ENCODE peak calls at places on chromosomes 1 and 21, in nine cellular contexts. One of them, this sample, is unnamed.

GRCh38 chr1:163168053-163168452 is 34.7 kb downstream of the RGS5 start:
- DNase-seq in sigmoid colon: no peak
- DNase-seq in stomach: no peak
- DNase-seq in transverse colon: no peak
- DNase-seq in suprapubic skin: no peak
- DNase-seq in H1: no peak
- DNase-seq in SK-N-SH: no peak
- DNase-seq in K562: no peak
- DNase-seq in esophagus muscularis mucosa: no peak
- DNase-seq in this sample: no peak

GRCh38 chr1:193143285-193143684 is 21.5 kb downstream of the CDC73 start:
- DNase-seq in sigmoid colon: no peak
- DNase-seq in stomach: no peak
- DNase-seq in transverse colon: no peak
- DNase-seq in suprapubic skin: no peak
- DNase-seq in H1: no peak
- DNase-seq in SK-N-SH: no peak
- DNase-seq in K562: no peak
- DNase-seq in esophagus muscularis mucosa: no peak
- DNase-seq in this sample: no peak

GRCh38 chr1:19421365-19421764 is 64.0 kb downstream of the CAPZB start:
- DNase-seq in sigmoid colon: no peak
- DNase-seq in stomach: no peak
- DNase-seq in transverse colon: no peak
- DNase-seq in suprapubic skin: no peak
- DNase-seq in H1: no peak
- DNase-seq in SK-N-SH: no peak
- DNase-seq in K562: no peak
- DNase-seq in esophagus muscularis mucosa: no peak
- DNase-seq in this sample: no peak

GRCh38 chr21:28657576-28657975 is 335.1 kb downstream of the LTN1 start:
- DNase-seq in sigmoid colon: no peak
- DNase-seq in stomach: no peak
- DNase-seq in transverse colon: no peak
- DNase-seq in suprapubic skin: no peak
- DNase-seq in H1: no peak
- DNase-seq in SK-N-SH: no peak
- DNase-seq in K562: no peak
- DNase-seq in esophagus muscularis mucosa: no peak
- DNase-seq in this sample: no peak

GRCh38 chr1:29017975-29018712 is 103.8 kb downstream of the EPB41 start:
- DNase-seq in sigmoid colon: no peak
- DNase-seq in stomach: no peak
- DNase-seq in transverse colon: no peak
- DNase-seq in suprapubic skin: no peak
- DNase-seq in H1: no peak
- DNase-seq in SK-N-SH: no peak
- DNase-seq in K562: no peak
- DNase-seq in esophagus muscularis mucosa: no peak
- DNase-seq in this sample: no peak

GRCh38 chr1:52631759-52632331 is 1.1 kb upstream of the SHISAL2A start:
- DNase-seq in sigmoid colon: no peak
- DNase-seq in stomach: no peak
- DNase-seq in transverse colon: no peak
- DNase-seq in suprapubic skin: no peak
- DNase-seq in H1: no peak
- DNase-seq in SK-N-SH: peak; percentile 17
- DNase-seq in K562: peak; percentile 30
- DNase-seq in esophagus muscularis mucosa: no peak
- DNase-seq in this sample: no peak

GRCh38 chr1:66533804-66534745 is at the start of gene SGIP1:
- DNase-seq in sigmoid colon: peak; percentile 80
- DNase-seq in stomach: peak; percentile 46
- DNase-seq in transverse colon: peak; percentile 18
- DNase-seq in suprapubic skin: no peak
- DNase-seq in H1: no peak
- DNase-seq in SK-N-SH: peak; percentile 88
- DNase-seq in K562: peak; percentile 63
- DNase-seq in esophagus muscularis mucosa: no peak
- DNase-seq in this sample: peak; percentile 65

GRCh38 chr21:38831526-38832467 is 26.1 kb downstream of the ETS2 start:
- DNase-seq in sigmoid colon: peak; percentile 95
- DNase-seq in stomach: peak; percentile 68
- DNase-seq in transverse colon: peak; percentile 78
- DNase-seq in suprapubic skin: no peak
- DNase-seq in H1: no peak
- DNase-seq in SK-N-SH: no peak
- DNase-seq in K562: peak; percentile 52
- DNase-seq in esophagus muscularis mucosa: peak; percentile 97
- DNase-seq in this sample: peak; percentile 89

GRCh38 chr1:27979151-27979858 is 19.5 kb downstream of the XKR8 start:
- DNase-seq in sigmoid colon: no peak
- DNase-seq in stomach: no peak
- DNase-seq in transverse colon: no peak
- DNase-seq in suprapubic skin: no peak
- DNase-seq in H1: no peak
- DNase-seq in SK-N-SH: no peak
- DNase-seq in K562: peak; percentile 82
- DNase-seq in esophagus muscularis mucosa: no peak
- DNase-seq in this sample: no peak

GRCh38 chr21:27329255-27329851 is 362.5 kb upstream of the ADAMTS5 start:
- DNase-seq in sigmoid colon: peak; percentile 65
- DNase-seq in stomach: no peak
- DNase-seq in transverse colon: no peak
- DNase-seq in suprapubic skin: no peak
- DNase-seq in H1: no peak
- DNase-seq in SK-N-SH: no peak
- DNase-seq in K562: no peak
- DNase-seq in esophagus muscularis mucosa: no peak
- DNase-seq in this sample: no peak

GRCh38 chr1:18921506-18922251 is 19.3 kb upstream of the ALDH4A1 start:
- DNase-seq in sigmoid colon: no peak
- DNase-seq in stomach: no peak
- DNase-seq in transverse colon: no peak
- DNase-seq in suprapubic skin: no peak
- DNase-seq in H1: no peak
- DNase-seq in SK-N-SH: no peak
- DNase-seq in K562: no peak
- DNase-seq in esophagus muscularis mucosa: no peak
- DNase-seq in this sample: no peak

GRCh38 chr1:203338335-203339036 is 12.4 kb downstream of the FMOD start:
- DNase-seq in sigmoid colon: peak; percentile 81
- DNase-seq in stomach: peak; percentile 72
- DNase-seq in transverse colon: peak; percentile 69
- DNase-seq in suprapubic skin: no peak
- DNase-seq in H1: no peak
- DNase-seq in SK-N-SH: peak; percentile 86
- DNase-seq in K562: peak; percentile 86
- DNase-seq in esophagus muscularis mucosa: no peak
- DNase-seq in this sample: no peak

GRCh38 chr1:101366513-101367215 is 129.8 kb downstream of the S1PR1 start:
- DNase-seq in sigmoid colon: no peak
- DNase-seq in stomach: no peak
- DNase-seq in transverse colon: no peak
- DNase-seq in suprapubic skin: no peak
- DNase-seq in H1: no peak
- DNase-seq in SK-N-SH: no peak
- DNase-seq in K562: no peak
- DNase-seq in esophagus muscularis mucosa: peak; percentile 17
- DNase-seq in this sample: no peak

GRCh38 chr21:41947596-41948403 is 6.0 kb downstream of the C2CD2 start:
- DNase-seq in sigmoid colon: peak; percentile 83
- DNase-seq in stomach: no peak
- DNase-seq in transverse colon: no peak
- DNase-seq in suprapubic skin: no peak
- DNase-seq in H1: no peak
- DNase-seq in SK-N-SH: no peak
- DNase-seq in K562: no peak
- DNase-seq in esophagus muscularis mucosa: no peak
- DNase-seq in this sample: no peak

GRCh38 chr1:248366609-248367008 is 5.1 kb downstream of the OR2T4 start:
- DNase-seq in sigmoid colon: no peak
- DNase-seq in stomach: no peak
- DNase-seq in transverse colon: no peak
- DNase-seq in suprapubic skin: no peak
- DNase-seq in H1: no peak
- DNase-seq in SK-N-SH: no peak
- DNase-seq in K562: no peak
- DNase-seq in esophagus muscularis mucosa: no peak
- DNase-seq in this sample: no peak

GRCh38 chr21:44285547-44285992 is at the start of gene AIRE:
- DNase-seq in sigmoid colon: no peak
- DNase-seq in stomach: no peak
- DNase-seq in transverse colon: no peak
- DNase-seq in suprapubic skin: no peak
- DNase-seq in H1: no peak
- DNase-seq in SK-N-SH: peak; percentile 64
- DNase-seq in K562: no peak
- DNase-seq in esophagus muscularis mucosa: no peak
- DNase-seq in this sample: no peak

GRCh38 chr1:223752721-223753515 is 40.6 kb downstream of the CAPN2 start:
- DNase-seq in sigmoid colon: no peak
- DNase-seq in stomach: no peak
- DNase-seq in transverse colon: no peak
- DNase-seq in suprapubic skin: no peak
- DNase-seq in H1: no peak
- DNase-seq in SK-N-SH: no peak
- DNase-seq in K562: no peak
- DNase-seq in esophagus muscularis mucosa: no peak
- DNase-seq in this sample: no peak
- TF ChIP-seq EP300 in sigmoid colon: no peak
- TF ChIP-seq EP300 in stomach: no peak
- TF ChIP-seq EP300 in transverse colon: no peak
- TF ChIP-seq EP300 in suprapubic skin: no peak
- TF ChIP-seq EP300 in H1: no peak
- TF ChIP-seq EP300 in SK-N-SH: no peak
- TF ChIP-seq EP300 in K562: no peak
- TF ChIP-seq EP300 in esophagus muscularis mucosa: no peak
- TF ChIP-seq EP300 in this sample: no peak

DNA sequence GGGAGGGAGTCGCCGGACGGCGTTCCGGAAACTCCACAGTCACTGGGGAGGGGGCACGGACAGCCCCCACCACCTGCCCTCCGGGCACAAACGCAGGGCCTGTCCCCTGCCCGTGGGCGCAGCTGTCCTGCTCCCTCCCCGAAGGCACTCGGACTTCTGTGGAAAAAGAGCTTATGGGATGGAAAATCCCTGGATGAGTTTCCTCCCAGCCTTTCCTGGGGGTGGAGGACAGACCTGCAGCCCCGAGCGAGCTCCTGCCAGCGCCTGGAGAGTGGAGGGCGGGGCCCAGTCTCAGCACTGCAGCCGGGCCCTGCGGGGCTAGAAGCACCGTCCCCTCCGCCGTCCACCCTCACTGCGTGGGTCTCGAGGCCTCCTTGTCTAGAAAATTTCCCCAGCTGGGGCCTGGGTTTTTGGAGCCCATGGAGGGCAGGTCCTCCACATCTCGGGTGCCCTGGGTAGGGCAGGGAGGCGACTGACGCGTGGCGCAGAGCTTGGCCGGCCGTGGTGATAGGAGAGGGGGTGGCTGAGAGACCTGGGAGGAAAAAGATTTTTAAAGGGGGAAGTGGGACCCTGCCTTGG is 6.5 kb upstream of the COL6A1 start:
- DNase-seq in sigmoid colon: peak; percentile 95
- DNase-seq in stomach: peak; percentile 31
- DNase-seq in transverse colon: peak; percentile 57
- DNase-seq in suprapubic skin: peak; percentile 84
- DNase-seq in H1: no peak
- DNase-seq in SK-N-SH: no peak
- DNase-seq in K562: no peak
- DNase-seq in esophagus muscularis mucosa: no peak
- DNase-seq in this sample: no peak
- TF ChIP-seq POLR2AphosphoS5 in sigmoid colon: peak; percentile 65
- TF ChIP-seq POLR2AphosphoS5 in stomach: no peak
- TF ChIP-seq POLR2AphosphoS5 in transverse colon: peak; percentile 18
- TF ChIP-seq POLR2AphosphoS5 in suprapubic skin: peak; percentile 12
- TF ChIP-seq POLR2AphosphoS5 in H1: no peak
- TF ChIP-seq POLR2AphosphoS5 in SK-N-SH: no peak
- TF ChIP-seq POLR2AphosphoS5 in K562: no peak
- TF ChIP-seq POLR2AphosphoS5 in esophagus muscularis mucosa: peak; percentile 84
- TF ChIP-seq POLR2AphosphoS5 in this sample: no peak

GRCh38 chr1:188778578-188778977 is 1699.1 kb downstream of the BRINP3 start:
- DNase-seq in sigmoid colon: no peak
- DNase-seq in stomach: no peak
- DNase-seq in transverse colon: no peak
- DNase-seq in suprapubic skin: no peak
- DNase-seq in H1: no peak
- DNase-seq in SK-N-SH: no peak
- DNase-seq in K562: no peak
- DNase-seq in esophagus muscularis mucosa: no peak
- DNase-seq in this sample: no peak

DNA sequence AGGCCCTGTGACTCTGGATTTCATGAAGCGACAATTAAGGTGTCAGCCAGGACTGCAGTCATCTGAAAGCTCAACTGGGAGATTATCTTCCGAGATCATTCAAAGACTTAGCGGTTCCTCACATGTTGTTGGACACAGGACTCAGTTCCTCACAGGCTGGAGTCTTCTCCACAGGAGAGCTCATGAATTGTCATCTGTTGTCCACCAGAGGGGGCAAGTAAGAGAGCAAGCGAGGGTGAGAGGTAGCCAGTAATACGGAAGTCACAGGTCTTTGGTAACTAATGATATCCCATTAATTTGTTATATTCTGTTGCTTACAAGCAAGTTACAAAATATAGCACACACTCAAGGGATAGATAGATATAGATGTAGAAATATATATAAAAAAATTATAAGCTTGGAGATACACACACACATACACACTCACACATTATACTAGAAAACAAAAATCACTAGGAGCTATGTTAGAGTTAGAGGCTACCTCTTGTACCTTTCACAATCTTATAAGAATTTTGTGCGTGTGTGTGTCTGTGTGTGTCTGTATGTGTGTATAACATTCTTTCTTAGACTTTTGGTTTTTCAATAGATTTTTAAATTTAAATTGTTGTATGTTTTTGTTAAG is 1695.3 kb downstream of the BRINP3 start:
- DNase-seq in sigmoid colon: no peak
- DNase-seq in stomach: no peak
- DNase-seq in transverse colon: no peak
- DNase-seq in suprapubic skin: no peak
- DNase-seq in H1: peak; percentile 23
- DNase-seq in SK-N-SH: peak; percentile 42
- DNase-seq in K562: peak; percentile 20
- DNase-seq in esophagus muscularis mucosa: no peak
- DNase-seq in this sample: no peak
- TF ChIP-seq CTCF in sigmoid colon: no peak
- TF ChIP-seq CTCF in stomach: no peak
- TF ChIP-seq CTCF in transverse colon: no peak
- TF ChIP-seq CTCF in suprapubic skin: peak; percentile 14
- TF ChIP-seq CTCF in H1: peak; percentile 63
- TF ChIP-seq CTCF in SK-N-SH: peak; percentile 67
- TF ChIP-seq CTCF in K562: peak; percentile 41
- TF ChIP-seq CTCF in esophagus muscularis mucosa: no peak
- TF ChIP-seq CTCF in this sample: peak; percentile 17

GRCh38 chr1:196607940-196608339 is 300 bp downstream of the KCNT2 start:
- DNase-seq in sigmoid colon: no peak
- DNase-seq in stomach: no peak
- DNase-seq in transverse colon: no peak
- DNase-seq in suprapubic skin: no peak
- DNase-seq in H1: no peak
- DNase-seq in SK-N-SH: peak; percentile 32
- DNase-seq in K562: no peak
- DNase-seq in esophagus muscularis mucosa: no peak
- DNase-seq in this sample: no peak
- TF ChIP-seq EP300 in sigmoid colon: no peak
- TF ChIP-seq EP300 in stomach: no peak
- TF ChIP-seq EP300 in transverse colon: no peak
- TF ChIP-seq EP300 in suprapubic skin: no peak
- TF ChIP-seq EP300 in H1: no peak
- TF ChIP-seq EP300 in SK-N-SH: no peak
- TF ChIP-seq EP300 in K562: no peak
- TF ChIP-seq EP300 in esophagus muscularis mucosa: no peak
- TF ChIP-seq EP300 in this sample: no peak

This sample was measured in upper lobe of left lung.